ENCODE peak calls at places on chromosomes 5 and 9, in four cellular contexts. B, N, L and G are unnamed samples. For H3K4me1, the result is how much of the 10 kb centered on the place peaks cover.

GRCh38 chr5:158014367-158014766 is 155.4 kb upstream of the CLINT1 start:
- DNase-seq in N (no peak), L (no peak), B (no peak), G (no peak)

GRCh38 chr5:65695162-65695755 is 26.6 kb downstream of the SGTB start:
- DNase-seq in B (no peak), N (no peak), L (no peak), G (no peak)

GRCh38 chr9:80503692-80504400 is 932.1 kb downstream of the TLE4 start:
- DNase-seq in N (no peak), B (no peak), L (no peak), G (no peak)

GRCh38 chr9:70480405-70480980 is 66.0 kb upstream of the KLF9 start:
- DNase-seq in B (peak), N (peak), L (peak), G (peak)

GRCh38 chr9:98709968-98710965 is 1.5 kb upstream of the GABBR2 start:
- DNase-seq in N (no peak), L (no peak), B (no peak), G (no peak)

GRCh38 chr5:6634788-6635430 is 1.7 kb downstream of the SRD5A1 start:
- DNase-seq in N (no peak), B (no peak), L (no peak), G (no peak)

GRCh38 chr9:98906273-98907040 is 37.2 kb upstream of the COL15A1 start:
- DNase-seq in N (no peak), L (no peak), B (no peak), G (no peak)

GRCh38 chr5:61468483-61468865 is 136.4 kb downstream of the ZSWIM6 start:
- DNase-seq in L (no peak), B (no peak), N (no peak), G (no peak)

GRCh38 chr5:85838781-85839180 is 779.0 kb upstream of the COX7C start:
- DNase-seq in N (no peak), B (no peak), L (no peak), G (no peak)

GRCh38 chr5:127029513-127030258 is 672 bp downstream of the MARCHF3 start:
- DNase-seq in L (peak), N (peak), B (peak), G (peak)

GRCh38 chr5:158658439-158659230 is 441.1 kb downstream of the EBF1 start:
- DNase-seq in L (no peak), N (no peak), B (no peak), G (no peak)

GRCh38 chr9:131800885-131801284 is 61.0 kb upstream of the RAPGEF1 start:
- DNase-seq in N (no peak), L (no peak), B (no peak), G (no peak)

GRCh38 chr5:66151491-66151890 is 7.4 kb downstream of the SREK1 start:
- DNase-seq in B (no peak), N (no peak), L (no peak), G (no peak)

GRCh38 chr5:136087961-136088871 is 44.4 kb upstream of the SMAD5 start:
- DNase-seq in N (no peak), L (peak), B (peak), G (peak)

GRCh38 chr5:106873558-106873957 is 797.2 kb downstream of the EFNA5 start:
- DNase-seq in L (no peak), B (no peak), N (no peak), G (peak)

GRCh38 chr9:99004717-99005460 is 61.2 kb downstream of the COL15A1 start:
- DNase-seq in B (no peak), L (no peak), N (peak), G (no peak)

GRCh38 chr9:121059998-121060636 is 10.0 kb upstream of the C5 start:
- DNase-seq in B (no peak), L (no peak), N (no peak), G (no peak)

GRCh38 chr9:128494108-128494742 is 10.3 kb upstream of the GLE1 start:
- DNase-seq in L (peak), B (peak), N (no peak), G (peak)

GRCh38 chr9:87140605-87141109 is 193.4 kb upstream of the GAS1 start:
- DNase-seq in B (no peak), L (no peak), N (no peak), G (no peak)

GRCh38 chr9:123111977-123112869 is 78.8 kb downstream of the GPR21 start:
- DNase-seq in B (no peak), N (peak), L (peak), G (no peak)

GRCh38 chr5:97839338-97840081 is 656.5 kb upstream of the RIOK2 start:
- DNase-seq in N (no peak), L (no peak), B (no peak), G (no peak)

GRCh38 chr9:107733530-107733907 is 243.9 kb upstream of the KLF4 start:
- DNase-seq in N (peak), L (peak), B (peak), G (peak)

DNA sequence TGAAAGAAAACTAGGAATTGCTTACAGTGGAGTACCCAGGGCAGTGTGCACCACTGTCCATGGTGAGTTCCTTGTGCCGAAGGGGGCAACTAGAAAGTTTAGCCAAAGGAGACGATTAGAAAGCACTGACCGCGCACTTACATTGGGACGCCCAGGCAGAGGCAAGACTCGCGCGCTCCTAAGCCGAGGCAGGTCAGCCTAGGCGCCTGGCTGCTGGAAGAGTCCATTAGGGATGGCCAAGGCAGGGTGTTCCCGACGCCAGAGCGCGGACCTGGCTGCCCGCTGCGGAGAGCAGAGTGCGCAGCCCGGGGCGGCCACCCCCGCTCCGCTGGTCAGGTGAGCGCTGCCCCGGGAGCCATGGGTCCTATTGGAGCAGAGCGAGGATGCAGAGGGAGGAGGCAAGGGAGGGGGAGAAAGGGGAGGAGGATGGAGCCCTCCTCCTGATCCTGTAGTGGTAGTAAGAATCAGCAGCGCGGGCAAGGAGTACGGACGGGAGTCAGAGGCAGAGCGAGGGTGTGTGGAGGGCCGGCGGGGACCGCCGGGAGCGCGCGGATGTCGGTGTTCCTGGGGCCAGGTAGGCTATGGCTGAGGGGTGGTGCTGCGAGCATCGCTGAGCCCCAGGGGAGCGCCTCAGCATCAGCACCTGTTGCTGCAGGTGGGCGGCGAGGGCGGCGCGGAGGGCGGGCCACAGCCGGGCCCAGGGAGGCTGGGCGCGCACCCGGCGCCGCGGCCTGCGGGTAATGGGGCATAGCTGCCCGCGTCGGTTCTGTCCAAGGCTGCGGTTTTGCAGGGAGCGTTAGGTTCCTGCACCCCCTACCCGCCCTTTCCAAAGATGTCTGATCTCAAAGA is at the start of gene ADGRV1:
- DNase-seq in B (no peak), L (peak), N (no peak), G (peak)
- TF ChIP-seq POLR2AphosphoS5 in B (no peak), L (peak), N (no peak), G (peak)

GRCh38 chr5:31504520-31504919 is 27.4 kb downstream of the DROSHA start:
- DNase-seq in B (no peak), N (no peak), L (no peak), G (no peak)

GRCh38 chr5:31496891-31497290 is 35.0 kb downstream of the DROSHA start:
- DNase-seq in B (no peak), L (no peak), N (no peak), G (no peak)

GRCh38 chr5:31500256-31500655 is 31.6 kb downstream of the DROSHA start:
- DNase-seq in B (no peak), N (no peak), L (no peak), G (no peak)

GRCh38 chr5:31502506-31502905 is 29.4 kb downstream of the DROSHA start:
- DNase-seq in B (no peak), L (no peak), N (no peak), G (no peak)
- TF ChIP-seq EP300 in B (no peak), L (no peak), N (no peak), G (no peak)

GRCh38 chr5:29015523-29015922 is 1977.1 kb upstream of the CDH9 start:
- DNase-seq in B (no peak), N (no peak), L (no peak), G (no peak)
- H3K4me1 ChIP-seq in B (under half), N (under half), L (under half), G (under half)

GRCh38 chr5:180090098-180090768 is 18.7 kb upstream of the RNF130 start:
- DNase-seq in N (no peak), L (peak), B (peak), G (peak)
- TF ChIP-seq POLR2AphosphoS5 in N (no peak), L (peak), B (no peak), G (peak)

GRCh38 chr9:17389026-17389425 is 189.8 kb upstream of the SH3GL2 start:
- DNase-seq in L (no peak), N (no peak), B (no peak), G (no peak)

GRCh38 chr9:17398351-17398750 is 180.5 kb upstream of the SH3GL2 start:
- DNase-seq in N (no peak), L (no peak), B (no peak), G (no peak)

DNA sequence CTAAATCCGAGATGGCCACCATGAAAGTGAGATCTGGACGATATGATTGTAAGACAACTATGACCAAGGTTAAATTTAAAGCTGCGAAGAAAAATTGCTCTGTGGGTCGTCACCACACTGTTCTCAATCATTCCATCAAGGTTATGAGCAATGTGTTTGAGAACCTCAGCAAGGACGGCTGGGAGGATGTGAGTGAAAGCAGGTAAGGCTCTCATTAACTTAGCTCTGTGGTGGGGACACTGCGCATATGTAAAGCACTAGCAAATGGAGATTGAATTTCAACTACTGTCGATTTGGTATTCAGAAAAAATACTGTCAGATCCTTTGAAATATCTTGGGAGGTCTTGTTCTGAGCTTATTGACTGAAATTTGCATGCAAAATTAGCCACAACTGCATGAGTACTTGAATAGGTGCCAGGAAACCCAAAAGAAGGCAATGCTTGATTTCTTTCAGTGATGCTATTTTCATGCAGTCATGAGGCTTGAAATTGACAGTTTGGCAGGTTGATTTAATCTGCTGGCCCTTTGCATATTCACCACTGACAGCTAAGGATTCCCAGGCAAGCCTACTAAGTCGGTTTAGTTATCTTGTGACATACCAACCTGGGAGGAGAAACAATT is 183.9 kb upstream of the SH3GL2 start:
- DNase-seq in B (no peak), L (no peak), N (no peak), G (no peak)
- TF ChIP-seq EP300 in B (no peak), L (no peak), N (no peak), G (no peak)

DNA sequence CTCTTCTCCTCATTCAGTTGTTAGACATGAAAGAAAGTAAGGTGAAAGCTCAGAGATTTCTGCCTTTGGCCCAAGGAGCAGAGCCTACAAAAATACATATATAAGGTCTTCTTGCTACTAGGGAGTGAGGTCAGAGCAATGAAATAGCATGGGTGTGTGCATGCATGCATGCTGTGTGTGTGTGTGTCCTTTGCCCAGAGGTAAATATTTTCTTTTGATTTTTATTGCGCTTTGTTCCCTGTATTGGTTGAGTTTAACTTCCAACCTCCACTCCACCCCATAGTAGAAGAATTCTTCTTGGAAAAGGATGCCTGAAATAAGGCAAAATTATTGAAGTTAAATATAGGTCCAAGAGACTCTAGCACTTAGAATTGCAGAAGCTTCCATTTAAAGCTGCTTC is 248.0 kb upstream of the PTGER4 start:
- DNase-seq in N (no peak), B (no peak), L (no peak), G (no peak)
- H3K4me1 ChIP-seq in N (under half), B (under half), L (under half), G (under half)

DNA sequence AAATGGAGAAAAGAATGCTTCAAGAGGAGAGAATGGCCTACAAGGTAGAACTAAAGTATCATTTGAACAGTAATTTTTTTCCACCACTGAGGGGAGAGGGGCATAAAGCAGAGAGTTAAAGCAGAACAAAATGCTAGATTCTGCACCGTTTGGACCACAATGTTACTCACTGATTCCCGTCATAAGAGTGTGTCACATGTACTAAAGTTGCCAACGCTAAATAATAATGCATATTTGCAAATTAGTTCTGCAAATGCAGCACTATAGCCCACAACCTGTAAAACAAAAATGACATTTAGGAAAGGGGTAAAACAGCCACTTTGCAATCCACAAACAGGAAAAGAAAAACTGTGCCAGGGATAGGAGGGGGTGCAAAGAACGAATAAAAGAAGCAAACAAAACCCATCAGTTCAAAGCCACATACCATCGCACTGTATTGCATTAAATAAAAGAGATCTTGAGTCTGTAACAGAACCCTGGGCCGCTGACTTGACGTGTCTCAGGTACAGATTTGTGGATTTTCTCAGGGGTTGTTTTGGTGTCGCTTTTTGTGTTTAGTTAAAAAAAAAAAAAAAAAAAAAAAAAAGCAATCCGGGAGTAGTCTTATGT is 7.7 kb upstream of the NFIB start:
- DNase-seq in L (no peak), B (no peak), N (no peak), G (no peak)
- TF ChIP-seq POLR2AphosphoS5 in L (no peak), B (no peak), N (no peak), G (no peak)

DNA sequence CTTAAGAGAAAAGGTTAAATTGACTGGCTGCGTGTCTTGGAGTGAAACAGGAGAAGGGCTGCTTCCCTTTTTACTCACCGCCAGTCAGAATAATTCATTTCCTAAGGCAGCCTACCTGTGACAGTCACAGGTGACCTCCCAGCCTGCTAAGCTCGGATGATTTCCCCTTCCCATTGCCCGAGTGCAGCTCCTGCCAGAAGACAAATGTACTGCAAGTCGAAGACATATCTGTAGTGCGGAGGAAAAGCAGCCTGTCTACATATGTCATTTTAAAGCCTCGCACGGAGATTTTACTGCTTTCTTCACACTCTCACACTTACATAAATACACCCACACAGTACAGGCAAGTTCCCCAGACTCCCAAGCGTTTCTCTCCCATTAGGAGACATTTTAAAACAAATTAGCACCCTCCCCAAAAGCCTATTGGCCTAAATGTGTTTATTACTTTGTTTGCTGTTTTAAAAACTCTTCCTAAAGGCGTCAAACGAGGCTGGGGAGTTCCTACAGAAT is 665.7 kb upstream of the ZNF608 start:
- DNase-seq in N (no peak), B (peak), L (no peak), G (peak)
- TF ChIP-seq EP300 in N (no peak), B (no peak), L (no peak), G (no peak)

GRCh38 chr5:141514330-141515111 is 25.6 kb downstream of the PCDHGC5 start:
- DNase-seq in B (no peak), L (no peak), N (no peak), G (no peak)

GRCh38 chr5:141516648-141517025 is 27.8 kb downstream of the PCDHGC5 start:
- DNase-seq in B (no peak), N (no peak), L (no peak), G (no peak)

GRCh38 chr5:141517321-141517720 is 28.4 kb downstream of the PCDHGC5 start:
- DNase-seq in B (no peak), L (no peak), N (no peak), G (no peak)

GRCh38 chr5:141515141-141515540 is 26.3 kb downstream of the PCDHGC5 start:
- DNase-seq in B (no peak), L (no peak), N (no peak), G (no peak)

DNA sequence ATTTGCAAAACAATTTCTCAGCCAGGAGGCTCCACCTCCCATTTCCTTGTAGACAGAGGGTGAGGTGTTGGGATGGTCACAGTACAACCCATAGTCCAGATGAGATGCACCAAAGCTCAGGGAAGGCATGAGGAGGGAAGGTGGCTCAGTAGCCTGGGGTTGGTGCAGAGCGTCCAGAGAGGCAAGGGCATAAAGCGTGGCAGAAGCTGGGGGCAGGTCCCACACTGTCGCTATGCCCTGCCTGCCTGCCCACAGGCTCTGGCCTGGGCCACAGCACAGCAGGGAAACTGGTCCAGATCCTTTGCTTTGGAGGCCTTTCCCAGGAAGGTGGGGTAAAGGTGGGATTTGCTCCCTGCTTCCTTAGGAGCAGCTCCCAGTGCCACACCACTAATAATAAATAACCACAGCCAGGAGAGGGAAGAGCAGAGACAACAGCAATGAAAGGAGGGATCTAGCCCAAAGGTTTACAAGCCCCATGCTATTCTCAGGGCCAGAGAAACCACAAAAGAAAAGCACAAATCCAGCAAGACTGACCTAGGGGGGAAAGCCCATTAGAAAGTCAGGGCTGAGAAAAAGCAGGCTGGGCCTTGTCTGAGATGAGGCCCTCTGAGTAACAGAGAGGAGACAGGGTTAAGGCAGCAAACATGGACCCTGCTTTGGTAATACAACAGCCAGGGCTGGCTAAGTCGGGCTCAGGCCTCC is 27.2 kb downstream of the PCDHGC5 start:
- DNase-seq in N (no peak), B (no peak), L (no peak), G (no peak)
- H3K4me1 ChIP-seq in N (half or more), B (under half), L (half or more), G (under half)

GRCh38 chr5:138386290-138386689 is 33.8 kb downstream of the KDM3B start:
- DNase-seq in L (peak), N (no peak), B (no peak), G (no peak)
- TF ChIP-seq POLR2AphosphoS5 in L (no peak), N (no peak), B (no peak), G (no peak)